ENCODE peak calls at places on chromosomes 6 and 20, in seven cellular contexts. X is psoas muscle, M is A549, R is left ventricle myocardium inferior, F is NB4, Z is MM.1S, O is kidney epithelial cell. N is an unnamed sample.
A peak's percentile ranks its signal among the peaks of the same experiment; 100 is the strongest.

GRCh38 chr20:47656313-47656712 is 129.0 kb downstream of the SULF2 start:
- DNase-seq in X (no peak), F (peak; percentile 21), R (no peak), M (no peak), Z (no peak), O (no peak), N (no peak)

GRCh38 chr20:37596890-37597539 is 69.3 kb upstream of the BLCAP start:
- DNase-seq in M (no peak), F (no peak), R (no peak), X (no peak), O (no peak), Z (no peak), N (no peak)

GRCh38 chr6:3683331-3683730 is 68.2 kb downstream of the PXDC1 start:
- DNase-seq in R (no peak), Z (no peak), X (no peak), M (no peak), F (no peak), O (no peak), N (no peak)

GRCh38 chr6:10210052-10210451 is 204.8 kb downstream of the TFAP2A start:
- DNase-seq in R (no peak), M (no peak), F (no peak), X (no peak), O (no peak), Z (no peak), N (peak; percentile 2)

GRCh38 chr6:139044250-139044649 is 15.7 kb downstream of the ABRACL start:
- DNase-seq in R (no peak), M (no peak), X (no peak), F (no peak), O (no peak), Z (no peak), N (no peak)

GRCh38 chr20:49866051-49866450 is 49.3 kb downstream of the SPATA2 start:
- DNase-seq in Z (no peak), R (no peak), O (no peak), X (no peak), M (no peak), F (no peak), N (no peak)

GRCh38 chr6:134669531-134669930 is 280.4 kb downstream of the ALDH8A1 start:
- DNase-seq in Z (no peak), F (no peak), R (no peak), M (no peak), O (no peak), X (no peak), N (no peak)

GRCh38 chr6:117311310-117311709 is 46.0 kb downstream of the VGLL2 start:
- DNase-seq in F (no peak), M (no peak), O (no peak), Z (no peak), R (no peak), X (no peak), N (no peak)

GRCh38 chr6:138653435-138653834 is 120.1 kb upstream of the CCDC28A start:
- DNase-seq in M (no peak), O (no peak), R (no peak), X (no peak), Z (no peak), F (no peak), N (no peak)

GRCh38 chr6:53290547-53291510 is 57.9 kb downstream of the ELOVL5 start:
- DNase-seq in F (no peak), R (no peak), Z (no peak), O (no peak), X (no peak), M (no peak), N (no peak)

GRCh38 chr6:53151676-53152075 is 3.0 kb upstream of the GCM1 start:
- DNase-seq in X (no peak), Z (no peak), R (no peak), M (peak; percentile 25), F (peak; percentile 42), O (no peak), N (no peak)

GRCh38 chr6:72784581-72784980 is 162.7 kb downstream of the KCNQ5 start:
- DNase-seq in M (peak; percentile 3), Z (no peak), R (no peak), X (no peak), F (no peak), O (no peak), N (peak; percentile 43)

GRCh38 chr6:139533573-139534471 is 159.4 kb upstream of the CITED2 start:
- DNase-seq in F (no peak), R (no peak), X (no peak), Z (peak; percentile 10), M (peak; percentile 36), O (peak; percentile 66), N (peak; percentile 94)

GRCh38 chr6:98844244-98845161 is 10.1 kb downstream of the POU3F2 start:
- DNase-seq in Z (no peak), M (no peak), O (no peak), R (no peak), X (no peak), F (no peak), N (no peak)

GRCh38 chr6:98841589-98842488 is 7.5 kb downstream of the POU3F2 start:
- DNase-seq in F (no peak), X (no peak), R (no peak), M (no peak), Z (no peak), O (no peak), N (no peak)

GRCh38 chr6:98843274-98844243 is 9.2 kb downstream of the POU3F2 start:
- DNase-seq in R (no peak), Z (no peak), X (no peak), F (no peak), O (no peak), M (no peak), N (no peak)

GRCh38 chr6:98841114-98841513 is 6.7 kb downstream of the POU3F2 start:
- DNase-seq in M (no peak), O (no peak), X (no peak), Z (no peak), R (no peak), F (no peak), N (no peak)

DNA sequence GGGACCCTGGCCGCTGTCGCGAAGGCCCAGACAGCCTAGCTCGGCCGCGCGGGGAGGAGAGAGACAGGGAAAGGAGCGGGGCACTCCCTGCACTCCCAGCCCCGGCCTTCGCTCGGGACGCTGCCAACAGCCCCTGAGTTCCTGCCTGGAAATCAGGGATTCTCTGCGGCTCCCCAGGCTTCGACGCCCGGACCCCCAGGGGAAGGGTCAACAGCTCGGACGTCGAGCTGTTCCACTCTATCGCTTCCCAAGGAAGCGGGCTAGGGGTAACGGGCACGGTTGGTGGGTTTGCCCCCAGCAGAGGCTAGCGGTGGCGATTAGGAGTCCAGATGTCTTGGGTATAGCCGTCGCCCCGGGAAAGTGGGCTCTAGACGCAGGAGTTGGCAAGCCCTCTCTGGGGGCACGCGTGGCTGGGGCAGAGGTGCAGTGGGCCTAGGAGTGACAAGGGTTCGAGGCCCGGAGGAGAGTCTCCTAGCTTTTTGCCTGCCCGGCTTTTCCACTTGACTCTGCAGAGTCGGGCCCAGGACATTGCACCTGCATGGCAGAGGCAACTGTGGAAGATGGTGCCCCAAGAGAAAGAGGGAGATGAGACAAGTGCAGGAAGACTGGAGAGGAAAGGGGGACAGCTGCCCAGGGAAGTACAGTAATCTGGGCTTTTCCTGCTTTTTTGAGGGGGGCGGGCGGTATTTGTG is 8.3 kb downstream of the POU3F2 start:
- DNase-seq in F (no peak), Z (no peak), O (no peak), X (no peak), R (no peak), M (no peak), N (no peak)
- H3K4me3 ChIP-seq in F (no peak overlapping the region), Z (no peak overlapping the region), O (no peak overlapping the region), X (no peak overlapping the region), R (no peak overlapping the region), M (no peak overlapping the region), N (no peak overlapping the region)

DNA sequence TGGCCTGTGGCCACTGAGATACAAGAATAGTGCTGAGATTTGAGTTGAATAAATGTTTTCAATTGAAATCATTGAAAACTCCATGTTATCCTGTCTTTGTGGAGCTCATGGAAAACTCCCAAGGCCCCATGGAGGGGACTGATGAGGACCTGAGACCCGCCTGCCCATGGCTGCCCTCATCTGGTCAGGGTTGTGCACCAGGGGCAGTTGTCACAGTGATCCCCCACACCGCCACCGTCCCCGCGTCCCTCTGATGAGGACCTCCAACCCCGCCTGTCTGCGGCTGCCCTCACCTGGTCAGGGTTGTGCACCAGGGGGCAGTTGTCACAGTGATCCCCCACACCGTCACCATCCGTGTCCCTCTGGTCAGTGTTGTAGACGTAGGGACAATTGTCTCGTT is 27.8 kb downstream of the THBS2 start:
- DNase-seq in O (no peak), R (no peak), Z (no peak), F (no peak), X (no peak), M (no peak), N (no peak)
- TF ChIP-seq CTCF in O (no peak), R (no peak), Z (no peak), F (no peak), X (no peak), M (no peak), N (no peak)

DNA sequence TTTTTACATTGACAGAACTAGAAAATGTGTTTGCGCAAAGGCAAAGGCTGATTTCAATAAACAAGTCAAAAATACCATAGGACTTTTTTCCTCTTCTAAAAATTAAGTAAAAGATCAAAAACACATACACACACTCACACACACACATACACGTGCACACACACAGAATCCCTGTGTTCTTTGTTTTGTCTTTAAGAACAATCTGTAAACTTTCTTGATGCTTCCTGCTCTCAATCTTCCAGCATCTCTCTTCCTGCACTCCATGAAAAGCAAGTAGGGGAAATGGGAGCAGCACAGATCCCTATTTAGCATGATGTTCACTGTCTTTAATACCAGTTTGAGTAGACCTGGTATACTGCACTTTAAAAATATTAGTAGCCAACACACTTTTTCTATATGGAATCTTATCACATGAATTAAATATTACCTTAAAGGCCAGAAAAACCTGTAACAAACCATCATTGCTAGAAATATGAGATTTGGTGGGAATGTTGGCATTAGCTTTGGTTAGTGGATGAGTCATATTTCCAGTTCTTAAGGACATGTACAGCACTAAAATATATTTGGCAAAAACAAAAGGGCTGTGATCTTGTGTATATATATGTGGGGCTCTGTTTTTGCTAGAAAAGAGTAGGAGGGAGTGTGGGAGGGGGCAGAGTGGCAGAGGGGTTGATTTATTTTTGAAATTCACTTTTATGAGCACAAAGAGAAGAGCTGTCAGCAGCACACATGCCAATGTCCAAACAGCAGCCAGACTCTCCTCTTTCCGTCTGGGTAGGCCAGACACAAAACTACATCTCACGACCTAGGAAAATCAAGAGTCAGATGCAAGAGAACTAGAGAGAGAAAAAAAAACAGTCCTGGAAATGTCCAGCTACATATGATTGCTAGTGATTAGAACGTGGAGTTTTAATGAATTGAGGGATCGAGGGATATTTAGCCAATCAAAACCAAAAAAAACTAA is 4.6 kb downstream of the PTPRK start:
- DNase-seq in Z (no peak), X (no peak), M (no peak), R (no peak), O (no peak), F (no peak), N (peak; percentile 63)
- H3K4me3 ChIP-seq in Z (no peak overlapping the region), X (no peak overlapping the region), M (no peak overlapping the region), R (peak overlapping the region; percentile 31), O (no peak overlapping the region), F (no peak overlapping the region), N (no peak overlapping the region)

GRCh38 chr6:43913388-43914271 is 143.6 kb downstream of the VEGFA start:
- DNase-seq in R (no peak), Z (no peak), O (no peak), X (no peak), F (no peak), M (no peak), N (peak; percentile 51)

GRCh38 chr6:43911625-43912577 is 141.9 kb downstream of the VEGFA start:
- DNase-seq in R (no peak), X (no peak), M (no peak), Z (no peak), O (no peak), F (no peak), N (no peak)

GRCh38 chr6:43914272-43915147 is 144.5 kb downstream of the VEGFA start:
- DNase-seq in M (no peak), F (no peak), R (no peak), O (no peak), X (no peak), Z (no peak), N (no peak)

GRCh38 chr6:43911354-43911624 is 141.3 kb downstream of the VEGFA start:
- DNase-seq in R (no peak), M (no peak), Z (no peak), X (no peak), F (no peak), O (no peak), N (no peak)

GRCh38 chr6:43912598-43913387 is 142.8 kb downstream of the VEGFA start:
- DNase-seq in X (no peak), F (no peak), R (no peak), M (no peak), O (no peak), Z (no peak), N (no peak)
- TF ChIP-seq CTCF in X (no peak), F (no peak), R (no peak), M (no peak), O (no peak), Z (no peak), N (no peak)